ENCODE peak calls at places on chromosomes 4 and X, in four cellular contexts. One of them, this sample, is unnamed.

GRCh38 chr4:48944659-48945290 is 38.2 kb upstream of the OCIAD2 start:
- DNase-seq in lower leg skin: no peak
- DNase-seq in testis: peak
- DNase-seq in fibroblast of pulmonary artery: no peak
- DNase-seq in this sample: no peak

GRCh38 chr4:683982-684571 is 4.9 kb downstream of the SLC49A3 start:
- DNase-seq in fibroblast of pulmonary artery: peak
- DNase-seq in lower leg skin: no peak
- DNase-seq in testis: peak
- DNase-seq in this sample: peak

GRCh38 chr4:115323106-115323684 is 209.8 kb upstream of the NDST4 start:
- DNase-seq in testis: no peak
- DNase-seq in fibroblast of pulmonary artery: no peak
- DNase-seq in lower leg skin: no peak
- DNase-seq in this sample: no peak

GRCh38 chr4:111806331-111806730 is 338.9 kb upstream of the FAM241A start:
- DNase-seq in testis: no peak
- DNase-seq in lower leg skin: no peak
- DNase-seq in fibroblast of pulmonary artery: no peak
- DNase-seq in this sample: no peak

GRCh38 chrX:12877386-12877785 is 10.5 kb downstream of the TLR7 start:
- DNase-seq in testis: no peak
- DNase-seq in lower leg skin: no peak
- DNase-seq in fibroblast of pulmonary artery: no peak
- DNase-seq in this sample: no peak

GRCh38 chrX:135931644-135932487 is 38.4 kb downstream of the SAGE1 start:
- DNase-seq in lower leg skin: no peak
- DNase-seq in fibroblast of pulmonary artery: peak
- DNase-seq in testis: peak
- DNase-seq in this sample: peak

GRCh38 chrX:19904778-19905367 is 17.5 kb upstream of the SH3KBP1 start:
- DNase-seq in testis: peak
- DNase-seq in lower leg skin: no peak
- DNase-seq in fibroblast of pulmonary artery: peak
- DNase-seq in this sample: peak

GRCh38 chrX:110201799-110202198 is 116.1 kb downstream of the AMMECR1 start:
- DNase-seq in testis: no peak
- DNase-seq in fibroblast of pulmonary artery: no peak
- DNase-seq in lower leg skin: no peak
- DNase-seq in this sample: no peak

GRCh38 chr4:2341911-2342652 is 76.4 kb downstream of the ZFYVE28 start:
- DNase-seq in fibroblast of pulmonary artery: no peak
- DNase-seq in testis: peak
- DNase-seq in lower leg skin: peak
- DNase-seq in this sample: no peak

GRCh38 chr4:103075435-103075893 is 1.1 kb downstream of the SLC9B2 start:
- DNase-seq in fibroblast of pulmonary artery: peak
- DNase-seq in testis: no peak
- DNase-seq in lower leg skin: no peak
- DNase-seq in this sample: no peak

GRCh38 chrX:10157545-10157944 is 770 bp downstream of the CLCN4 start:
- DNase-seq in testis: no peak
- DNase-seq in lower leg skin: no peak
- DNase-seq in fibroblast of pulmonary artery: peak
- DNase-seq in this sample: no peak

GRCh38 chr4:181870326-181870725 is 372.9 kb upstream of the TENM3 start:
- DNase-seq in testis: no peak
- DNase-seq in lower leg skin: no peak
- DNase-seq in fibroblast of pulmonary artery: peak
- DNase-seq in this sample: no peak

GRCh38 chr4:165592386-165592785 is 213.6 kb downstream of the CPE start:
- DNase-seq in fibroblast of pulmonary artery: peak
- DNase-seq in testis: no peak
- DNase-seq in lower leg skin: no peak
- DNase-seq in this sample: no peak

GRCh38 chrX:9902651-9903050 is 64.5 kb upstream of the CLDN34 start:
- DNase-seq in testis: peak
- DNase-seq in fibroblast of pulmonary artery: no peak
- DNase-seq in lower leg skin: no peak
- DNase-seq in this sample: no peak

DNA sequence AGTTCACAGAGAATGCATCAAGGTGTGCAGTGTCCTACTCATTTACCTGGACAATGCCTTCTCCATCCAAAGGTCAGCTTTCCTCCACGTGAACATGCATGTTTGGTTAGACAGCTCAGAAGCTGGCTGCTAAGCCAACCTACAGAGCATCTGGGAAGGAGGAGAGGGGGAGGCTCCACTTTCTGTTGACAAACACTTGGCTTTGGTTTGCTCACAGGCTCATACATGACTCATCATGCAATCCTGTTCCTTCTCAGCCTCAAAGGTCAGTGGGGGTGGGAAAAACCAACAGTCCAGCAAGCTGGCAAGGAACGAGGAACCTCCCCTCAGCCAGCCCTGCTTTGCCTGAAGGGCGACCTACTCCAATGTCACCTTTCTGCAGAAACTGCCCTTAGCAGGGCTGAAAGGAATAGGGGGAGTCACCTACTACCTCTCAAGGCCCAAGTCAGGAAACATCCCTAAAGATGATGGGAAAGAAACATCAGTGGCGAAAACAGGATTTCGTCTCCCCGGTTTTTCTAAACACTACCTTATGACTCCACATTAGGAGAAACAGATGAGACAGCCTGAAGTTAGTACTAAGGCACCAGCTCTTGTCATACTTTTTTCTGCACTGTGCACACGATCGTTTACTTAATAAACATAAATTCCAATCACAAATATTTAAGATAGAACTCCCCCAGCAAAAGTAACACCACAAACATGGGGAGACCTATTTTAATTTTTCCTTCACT is 37.9 kb downstream of the RELL1 start:
- DNase-seq in fibroblast of pulmonary artery: peak
- DNase-seq in testis: peak
- DNase-seq in lower leg skin: no peak
- DNase-seq in this sample: no peak
- H3K4me3 ChIP-seq in fibroblast of pulmonary artery: no peak
- H3K4me3 ChIP-seq in testis: no peak
- H3K4me3 ChIP-seq in lower leg skin: no peak
- H3K4me3 ChIP-seq in this sample: no peak

DNA sequence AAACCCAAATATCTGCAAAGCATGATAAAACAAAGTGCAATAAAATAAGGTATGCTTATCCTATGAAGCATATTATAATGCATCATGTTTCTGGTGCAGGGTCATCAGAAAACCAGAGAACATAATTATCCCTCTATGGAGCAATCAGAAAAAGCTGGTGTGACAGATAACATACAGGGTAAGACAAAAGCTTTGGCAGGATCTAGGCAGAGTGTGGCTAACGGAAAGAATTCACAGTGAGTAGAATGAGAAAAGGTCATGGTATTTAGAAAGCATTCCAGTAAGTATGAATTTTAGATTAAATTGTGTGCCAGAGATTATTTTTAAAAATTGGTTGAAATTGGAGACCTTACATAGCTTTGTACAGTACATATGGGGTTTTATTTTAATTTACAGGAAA is 29.0 kb upstream of the UGT2B4 start:
- DNase-seq in lower leg skin: no peak
- DNase-seq in testis: no peak
- DNase-seq in fibroblast of pulmonary artery: peak
- DNase-seq in this sample: no peak
- H3K4me3 ChIP-seq in lower leg skin: no peak
- H3K4me3 ChIP-seq in testis: no peak
- H3K4me3 ChIP-seq in fibroblast of pulmonary artery: no peak
- H3K4me3 ChIP-seq in this sample: no peak

GRCh38 chr4:6692806-6693205 is 872 bp upstream of the S100P start:
- DNase-seq in lower leg skin: no peak
- DNase-seq in fibroblast of pulmonary artery: no peak
- DNase-seq in testis: no peak
- DNase-seq in this sample: no peak

GRCh38 chr4:6687947-6688878 is 5.5 kb upstream of the S100P start:
- DNase-seq in testis: no peak
- DNase-seq in lower leg skin: no peak
- DNase-seq in fibroblast of pulmonary artery: no peak
- DNase-seq in this sample: no peak

GRCh38 chr4:6692379-6692778 is 1.3 kb upstream of the S100P start:
- DNase-seq in fibroblast of pulmonary artery: no peak
- DNase-seq in lower leg skin: no peak
- DNase-seq in testis: no peak
- DNase-seq in this sample: no peak

GRCh38 chr4:6688879-6689505 is 4.7 kb upstream of the S100P start:
- DNase-seq in lower leg skin: peak
- DNase-seq in fibroblast of pulmonary artery: peak
- DNase-seq in testis: no peak
- DNase-seq in this sample: peak

GRCh38 chr4:6689506-6689960 is 4.1 kb upstream of the S100P start:
- DNase-seq in fibroblast of pulmonary artery: no peak
- DNase-seq in lower leg skin: no peak
- DNase-seq in testis: no peak
- DNase-seq in this sample: no peak
- H3K4me3 ChIP-seq in fibroblast of pulmonary artery: no peak
- H3K4me3 ChIP-seq in lower leg skin: no peak
- H3K4me3 ChIP-seq in testis: no peak
- H3K4me3 ChIP-seq in this sample: peak

GRCh38 chr4:40192286-40193017 is 4.4 kb upstream of the RHOH start:
- DNase-seq in lower leg skin: no peak
- DNase-seq in fibroblast of pulmonary artery: no peak
- DNase-seq in testis: no peak
- DNase-seq in this sample: no peak
- H3K4me3 ChIP-seq in lower leg skin: no peak
- H3K4me3 ChIP-seq in fibroblast of pulmonary artery: no peak
- H3K4me3 ChIP-seq in testis: no peak
- H3K4me3 ChIP-seq in this sample: peak

DNA sequence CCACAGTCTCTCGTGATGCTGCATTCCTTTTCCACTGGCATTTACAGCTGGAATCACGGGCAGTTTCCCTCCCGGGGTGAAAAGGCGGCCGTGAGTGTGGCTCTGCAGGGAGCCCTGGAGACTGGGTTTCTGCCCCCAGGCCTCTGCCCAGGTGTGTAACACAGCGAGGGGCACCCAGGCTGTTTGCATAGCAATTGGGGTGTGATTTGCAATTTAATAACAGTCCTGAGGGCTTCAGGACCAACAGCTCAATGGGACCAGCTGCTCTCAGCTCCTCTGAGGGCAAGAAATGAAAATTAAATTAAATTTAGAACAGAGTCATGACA is 99.0 kb upstream of the SHOX start:
- DNase-seq in testis: no peak
- DNase-seq in fibroblast of pulmonary artery: no peak
- DNase-seq in lower leg skin: peak
- DNase-seq in this sample: no peak
- H3K4me3 ChIP-seq in testis: no peak
- H3K4me3 ChIP-seq in fibroblast of pulmonary artery: no peak
- H3K4me3 ChIP-seq in lower leg skin: no peak
- H3K4me3 ChIP-seq in this sample: no peak

DNA sequence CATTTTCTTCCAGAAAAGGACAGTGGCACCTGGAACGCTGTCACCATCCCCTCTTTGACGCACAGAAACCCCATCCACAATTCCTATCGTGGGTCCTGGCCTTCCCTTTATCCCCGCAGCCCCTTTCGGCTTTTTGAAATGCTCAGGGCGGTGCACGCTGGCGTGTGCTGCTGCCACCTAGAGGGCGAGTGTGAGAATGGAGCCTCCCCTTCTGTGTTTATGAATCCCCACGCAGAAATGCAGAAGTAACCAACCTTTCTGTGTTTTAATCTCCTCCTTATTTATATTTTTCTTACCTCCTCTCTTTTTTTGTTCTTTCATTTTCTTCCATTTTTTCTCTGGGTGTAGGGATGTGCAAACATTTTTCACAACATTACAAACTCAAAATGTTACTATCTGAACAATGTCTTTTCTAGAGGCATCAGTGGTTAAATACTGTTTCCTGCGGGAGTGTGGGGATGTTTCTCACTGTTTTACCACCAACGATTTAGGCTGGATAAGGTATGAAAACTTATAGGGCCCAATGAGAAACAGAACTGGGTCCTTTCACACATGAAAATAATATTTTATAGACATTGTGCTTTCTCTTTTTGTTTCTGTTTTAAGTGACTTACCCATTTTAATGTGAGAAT is 50.0 kb downstream of the TMA16 start:
- DNase-seq in testis: peak
- DNase-seq in fibroblast of pulmonary artery: peak
- DNase-seq in lower leg skin: peak
- DNase-seq in this sample: peak
- H3K4me3 ChIP-seq in testis: no peak
- H3K4me3 ChIP-seq in fibroblast of pulmonary artery: peak
- H3K4me3 ChIP-seq in lower leg skin: no peak
- H3K4me3 ChIP-seq in this sample: peak

GRCh38 chr4:14912426-14912825 is 89.9 kb upstream of the CPEB2 start:
- DNase-seq in fibroblast of pulmonary artery: no peak
- DNase-seq in testis: no peak
- DNase-seq in lower leg skin: no peak
- DNase-seq in this sample: no peak
- H3K4me3 ChIP-seq in fibroblast of pulmonary artery: no peak
- H3K4me3 ChIP-seq in testis: no peak
- H3K4me3 ChIP-seq in lower leg skin: no peak
- H3K4me3 ChIP-seq in this sample: no peak

GRCh38 chr4:158347596-158347995 is 137.3 kb downstream of the TMEM144 start:
- DNase-seq in testis: no peak
- DNase-seq in lower leg skin: no peak
- DNase-seq in fibroblast of pulmonary artery: no peak
- DNase-seq in this sample: no peak

GRCh38 chr4:158350161-158350560 is 139.9 kb downstream of the TMEM144 start:
- DNase-seq in testis: no peak
- DNase-seq in lower leg skin: no peak
- DNase-seq in fibroblast of pulmonary artery: no peak
- DNase-seq in this sample: no peak

DNA sequence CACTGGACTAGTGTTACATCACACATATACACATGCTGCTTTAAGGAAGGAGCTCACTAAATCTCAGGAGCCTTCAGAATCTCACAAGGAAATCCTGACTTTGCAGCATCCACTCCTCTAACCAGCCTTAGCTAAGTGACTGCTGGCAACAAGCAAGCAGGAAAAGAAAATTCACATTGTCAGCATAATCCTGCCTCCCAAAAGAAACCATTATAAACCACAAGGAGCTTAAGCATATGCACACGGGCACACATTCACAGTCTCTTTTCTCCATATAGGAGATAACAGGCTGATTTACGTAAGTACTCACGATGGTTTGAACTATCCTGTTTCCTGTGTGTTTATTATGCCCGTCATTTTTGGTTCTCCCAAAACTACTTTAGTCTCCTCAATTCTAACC is 136.3 kb downstream of the TMEM144 start:
- DNase-seq in lower leg skin: no peak
- DNase-seq in fibroblast of pulmonary artery: no peak
- DNase-seq in testis: no peak
- DNase-seq in this sample: no peak
- H3K4me3 ChIP-seq in lower leg skin: no peak
- H3K4me3 ChIP-seq in fibroblast of pulmonary artery: no peak
- H3K4me3 ChIP-seq in testis: no peak
- H3K4me3 ChIP-seq in this sample: no peak

GRCh38 chr4:19402666-19403065 is 849.0 kb upstream of the SLIT2 start:
- DNase-seq in fibroblast of pulmonary artery: no peak
- DNase-seq in lower leg skin: no peak
- DNase-seq in testis: no peak
- DNase-seq in this sample: no peak
- H3K4me3 ChIP-seq in fibroblast of pulmonary artery: no peak
- H3K4me3 ChIP-seq in lower leg skin: no peak
- H3K4me3 ChIP-seq in testis: no peak
- H3K4me3 ChIP-seq in this sample: no peak